ENCODE peak calls at places on chromosomes 2 and 18, in four cellular contexts. N, T, L and H are unnamed samples.

GRCh38 chr2:53437371-53437770 is 330.2 kb upstream of the CHAC2 start:
- DNase-seq in T (no peak), L (no peak), N (no peak), H (no peak)

GRCh38 chr2:161416294-161416632 is at the start of gene TBR1:
- DNase-seq in L (no peak), N (peak; percentile 6), T (no peak), H (no peak)

GRCh38 chr2:65320042-65320711 is 92.5 kb downstream of the ACTR2 start:
- DNase-seq in T (no peak), L (no peak), N (no peak), H (no peak)

GRCh38 chr18:76823574-76823973 is 1.2 kb downstream of the ZNF236 start:
- DNase-seq in N (peak; percentile 29), T (peak; percentile 66), L (peak; percentile 31), H (no peak)

GRCh38 chr2:239407112-239407511 is 6.3 kb upstream of the HDAC4 start:
- DNase-seq in T (no peak), N (no peak), L (no peak), H (no peak)

GRCh38 chr2:75560768-75561565 is at the start of gene EVA1A:
- DNase-seq in N (peak; percentile 34), L (no peak), T (peak; percentile 73), H (no peak)

GRCh38 chr2:230908094-230908594 is 16.9 kb downstream of the GPR55 start:
- DNase-seq in T (no peak), L (no peak), N (no peak), H (peak; percentile 5)

GRCh38 chr2:239279508-239280295 is 121.1 kb downstream of the HDAC4 start:
- DNase-seq in T (peak; percentile 4), N (no peak), L (no peak), H (no peak)

GRCh38 chr2:194271283-194271961 is 1385.6 kb upstream of the SLC39A10 start:
- DNase-seq in L (no peak), N (no peak), T (no peak), H (no peak)

GRCh38 chr2:186274936-186275575 is 211.0 kb upstream of the ZC3H15 start:
- DNase-seq in N (no peak), T (no peak), L (no peak), H (no peak)

GRCh38 chr2:70528921-70529320 is 24.7 kb downstream of the TGFA start:
- DNase-seq in N (no peak), L (no peak), T (no peak), H (no peak)

GRCh38 chr2:219000569-219000960 is 7.3 kb upstream of the CRYBA2 start:
- DNase-seq in L (peak; percentile 10), N (no peak), T (no peak), H (no peak)

GRCh38 chr2:234682492-234683228 is 185.8 kb upstream of the ARL4C start:
- DNase-seq in N (no peak), L (no peak), T (no peak), H (no peak)

DNA sequence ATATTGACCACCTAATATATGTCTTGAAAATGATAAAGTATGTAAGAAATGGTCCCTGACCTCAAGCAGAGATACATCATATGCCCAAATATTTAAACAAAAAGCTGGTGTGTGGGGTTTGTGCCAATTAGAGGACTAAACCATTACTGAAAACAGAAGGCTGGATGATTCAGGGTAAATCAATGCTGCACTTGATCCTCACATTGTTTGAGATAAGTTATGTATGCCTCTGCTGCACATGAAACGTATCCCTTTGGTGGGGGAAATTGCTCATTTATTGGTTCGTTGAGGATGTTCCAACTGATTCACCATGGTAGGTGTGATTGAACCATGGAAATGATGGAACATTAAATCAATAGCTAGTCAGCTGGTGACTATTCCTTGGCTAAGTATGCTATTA is 24.7 kb upstream of the DARS1 start:
- DNase-seq in N (no peak), T (no peak), L (no peak), H (no peak)
- TF ChIP-seq CTCF in N (no peak), T (no peak), L (no peak), H (no peak)

GRCh38 chr2:192741889-192742288 is 547.2 kb upstream of the TMEFF2 start:
- DNase-seq in L (no peak), N (no peak), T (no peak), H (no peak)
- TF ChIP-seq CTCF in L (no peak), N (peak; percentile 49), T (no peak), H (no peak)

GRCh38 chr2:232328038-232328435 is 50.5 kb upstream of the ALPP start:
- DNase-seq in L (no peak), T (no peak), N (no peak), H (no peak)
- TF ChIP-seq CTCF in L (no peak), T (no peak), N (no peak), H (no peak)

GRCh38 chr2:129803067-129803466 is 176.4 kb upstream of the RAB6C start:
- DNase-seq in T (no peak), L (no peak), N (no peak), H (no peak)

GRCh38 chr2:129806317-129806716 is 173.1 kb upstream of the RAB6C start:
- DNase-seq in T (no peak), L (no peak), N (no peak), H (no peak)

GRCh38 chr2:129805889-129806288 is 173.6 kb upstream of the RAB6C start:
- DNase-seq in N (no peak), L (no peak), T (no peak), H (no peak)

GRCh38 chr2:129810521-129810920 is 168.9 kb upstream of the RAB6C start:
- DNase-seq in T (no peak), L (no peak), N (no peak), H (no peak)

GRCh38 chr2:129806985-129807384 is 172.5 kb upstream of the RAB6C start:
- DNase-seq in L (no peak), T (no peak), N (no peak), H (no peak)
- TF ChIP-seq CTCF in L (no peak), T (no peak), N (no peak), H (no peak)

DNA sequence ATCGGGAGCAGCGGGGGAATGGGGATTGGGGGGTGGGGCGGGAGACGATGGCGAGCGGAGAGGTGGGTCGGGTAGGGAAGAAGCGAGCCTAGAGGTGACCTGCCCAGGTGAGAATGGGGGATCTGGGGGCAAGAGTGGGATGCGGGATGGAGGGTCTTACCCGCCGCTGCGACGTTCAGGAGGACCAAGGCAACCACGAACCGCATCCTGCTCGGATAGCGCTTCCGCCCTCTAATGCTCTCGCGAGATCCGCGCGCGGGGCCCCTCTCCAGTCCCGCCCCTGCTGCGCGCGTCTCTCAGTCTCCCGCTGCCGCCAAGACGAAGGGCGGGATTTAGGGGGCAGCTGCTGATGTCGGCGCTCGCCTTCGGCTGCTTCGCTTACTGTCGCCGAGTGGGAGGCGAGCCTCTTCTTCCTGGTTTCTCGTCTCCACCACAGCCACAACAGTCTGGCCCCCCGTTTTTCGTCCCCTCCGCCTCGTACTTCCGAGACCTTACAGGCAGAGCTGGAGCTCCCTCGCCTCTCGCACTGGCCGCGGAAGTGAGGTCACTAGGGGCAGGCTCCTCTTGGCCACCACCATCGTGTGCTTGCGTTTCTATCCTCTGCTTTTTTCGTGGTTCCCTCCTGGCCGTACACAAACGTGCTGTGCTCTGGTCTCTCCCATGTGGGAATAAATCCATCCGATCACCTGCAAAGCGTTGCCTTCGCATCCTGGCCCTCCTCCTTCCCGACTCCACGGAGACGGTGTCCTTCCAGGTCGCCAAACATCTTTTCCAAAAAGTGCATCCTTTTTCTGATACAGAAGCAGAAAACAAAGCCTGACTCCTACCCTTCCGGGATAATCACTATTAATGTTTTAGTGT is at the start of gene TGOLN2:
- DNase-seq in L (peak; percentile 95), N (peak; percentile 85), T (peak; percentile 88), H (peak; percentile 96)
- TF ChIP-seq CTCF in L (no peak), N (no peak), T (no peak), H (no peak)

GRCh38 chr2:216696321-216696720 is 972 bp upstream of the IGFBP5 start:
- DNase-seq in N (no peak), L (no peak), T (no peak), H (no peak)

GRCh38 chr2:216698895-216699294 is 3.5 kb upstream of the IGFBP5 start:
- DNase-seq in T (no peak), L (no peak), N (no peak), H (no peak)

GRCh38 chr2:216695401-216695821 is at the start of gene IGFBP5:
- DNase-seq in T (peak; percentile 70), N (peak; percentile 51), L (no peak), H (no peak)

GRCh38 chr2:216698291-216698690 is 2.9 kb upstream of the IGFBP5 start:
- DNase-seq in L (no peak), T (no peak), N (no peak), H (no peak)

DNA sequence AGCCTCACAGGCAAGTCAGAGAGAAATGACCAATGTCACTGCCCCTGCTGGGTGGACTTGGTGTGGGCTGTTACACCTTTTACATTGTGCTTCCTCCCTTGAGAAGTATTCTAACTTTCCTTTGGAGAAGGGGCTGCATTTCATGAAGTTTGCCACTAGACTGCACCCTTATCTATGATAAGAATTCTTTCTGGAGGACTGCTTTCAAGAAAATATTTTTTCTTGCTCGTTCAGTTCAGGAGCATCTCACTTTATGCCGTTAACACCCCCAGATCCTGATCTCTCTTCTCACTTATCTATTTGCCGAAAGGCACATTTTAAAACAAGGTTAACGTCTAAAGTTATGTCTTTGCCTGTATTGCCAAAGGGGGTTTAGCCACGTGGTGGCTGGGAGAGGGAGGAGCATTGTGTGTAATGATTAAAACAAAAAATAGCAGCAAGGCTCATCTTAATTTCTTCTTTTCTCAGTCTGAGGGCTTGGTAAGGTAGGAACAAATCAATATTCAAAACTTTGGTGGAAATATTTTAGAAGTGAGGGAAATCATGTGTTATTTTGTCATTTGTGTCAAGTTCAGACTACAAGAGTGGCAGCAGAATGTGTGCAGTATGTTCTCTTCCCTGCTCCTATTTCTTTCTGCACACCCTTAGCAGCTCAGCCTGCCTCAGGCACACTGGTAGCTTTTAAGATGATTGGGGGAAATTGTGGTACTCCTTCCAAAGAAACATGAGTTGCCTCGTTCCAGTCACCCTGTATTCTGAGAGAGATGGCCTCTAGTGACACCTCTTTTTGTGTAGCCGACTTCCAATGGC is 1.6 kb upstream of the IGFBP5 start:
- DNase-seq in L (no peak), N (no peak), T (no peak), H (no peak)
- TF ChIP-seq CTCF in L (no peak), N (peak; percentile 68), T (no peak), H (no peak)

GRCh38 chr2:41160439-41160838 is 708.5 kb upstream of the SLC8A1 start:
- DNase-seq in T (no peak), N (no peak), L (no peak), H (no peak)
- TF ChIP-seq CTCF in T (no peak), N (no peak), L (no peak), H (no peak)

DNA sequence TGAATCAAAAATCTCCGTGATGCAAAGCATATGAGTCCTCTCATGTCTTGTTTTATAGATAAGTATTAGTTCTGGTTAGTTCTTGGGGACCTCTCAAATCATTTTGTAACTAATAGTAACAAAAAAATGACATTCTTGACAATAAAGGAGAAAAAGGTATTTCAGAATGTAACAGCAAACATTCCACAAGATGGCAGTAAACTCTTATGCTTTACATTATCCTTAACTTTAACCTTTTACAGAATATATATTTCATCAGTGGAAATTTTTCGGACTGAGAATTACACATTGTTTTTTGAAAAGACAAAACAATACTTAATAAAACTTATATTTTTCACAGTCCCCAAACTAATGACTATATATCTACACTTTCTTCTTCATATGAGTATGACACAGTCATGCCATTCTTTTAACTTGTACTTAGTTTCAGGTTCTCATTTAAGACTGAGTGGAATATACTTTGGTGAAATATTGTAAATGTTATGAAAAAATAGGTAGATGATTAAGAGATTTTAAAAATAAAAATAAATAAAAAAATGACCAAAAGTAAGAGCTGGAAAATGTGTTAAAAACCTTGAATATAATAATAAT is 142.9 kb upstream of the NXPH2 start:
- DNase-seq in L (no peak), N (no peak), T (no peak), H (no peak)
- TF ChIP-seq CTCF in L (no peak), N (peak; percentile 83), T (no peak), H (no peak)